ENCODE peak calls at places on chromosomes 7 and 10, in four cellular contexts. G is psoas muscle, T is adipocyte, V is SW 1271. I is an unnamed sample.

GRCh38 chr10:43407148-43407575 is 1.8 kb downstream of the HNRNPF start:
- DNase-seq in T (peak; percentile 87), V (no peak), G (peak; percentile 61), I (no peak)

GRCh38 chr10:118944959-118945622 is 84.4 kb upstream of the NANOS1 start:
- DNase-seq in G (no peak), T (no peak), V (no peak), I (no peak)

GRCh38 chr10:124561206-124561605 is 99.6 kb downstream of the LHPP start:
- DNase-seq in T (no peak), G (no peak), V (no peak), I (no peak)

GRCh38 chr7:96861-97260 is 95.5 kb upstream of the FAM20C start:
- DNase-seq in V (no peak), G (no peak), T (no peak), I (no peak)

GRCh38 chr7:99928994-99929729 is at the start of gene GJC3:
- DNase-seq in V (peak; percentile 40), T (peak; percentile 48), G (peak; percentile 46), I (peak; percentile 42)

GRCh38 chr10:106952033-106952432 is 212.5 kb downstream of the SORCS1 start:
- DNase-seq in T (no peak), G (no peak), V (no peak), I (no peak)

GRCh38 chr7:30238721-30239441 is 45.5 kb upstream of the ZNRF2 start:
- DNase-seq in T (peak; percentile 66), V (no peak), G (peak; percentile 60), I (peak; percentile 73)

GRCh38 chr10:111593578-111593977 is 516.7 kb downstream of the ADRA2A start:
- DNase-seq in G (no peak), T (no peak), V (no peak), I (no peak)

GRCh38 chr7:40194743-40195142 is 59.9 kb downstream of the SUGCT start:
- DNase-seq in T (peak; percentile 81), V (no peak), G (no peak), I (no peak)